ENCODE peak calls at places on chromosome 6, in five cellular contexts. I is AG20443, J is SK-N-DZ, T is astrocyte of the cerebellum, O is AG10803. Y is an unnamed sample.

GRCh38 chr6:43771858-43772570 is 2.0 kb downstream of the VEGFA start:
- DNase-seq in O (peak; percentile 56), T (no peak), I (peak; percentile 88), J (no peak), Y (peak; percentile 60)

GRCh38 chr6:110415297-110415916 is at the start of gene DDO:
- DNase-seq in T (peak; percentile 6), J (peak; percentile 28), I (peak; percentile 85), O (peak; percentile 20), Y (peak; percentile 96)

GRCh38 chr6:156719395-156719719 is 57.8 kb upstream of the ARID1B start:
- DNase-seq in O (no peak), T (no peak), J (no peak), I (no peak), Y (no peak)

GRCh38 chr6:3217286-3217685 is 10.2 kb downstream of the TUBB2B start:
- DNase-seq in I (no peak), J (no peak), O (no peak), T (no peak), Y (no peak)

GRCh38 chr6:28771401-28772267 is 152.2 kb downstream of the TRIM27 start:
- DNase-seq in I (no peak), J (no peak), O (no peak), T (no peak), Y (peak; percentile 62)

GRCh38 chr6:158414900-158415299 is 102.6 kb downstream of the TULP4 start:
- DNase-seq in I (no peak), J (no peak), T (peak; percentile 19), O (peak; percentile 42), Y (no peak)

GRCh38 chr6:159008656-159009288 is 8.8 kb upstream of the RSPH3 start:
- DNase-seq in I (peak; percentile 52), J (no peak), O (peak; percentile 26), T (no peak), Y (peak; percentile 61)

GRCh38 chr6:131807644-131808459 is at the start of gene ENPP1:
- DNase-seq in J (peak; percentile 39), O (peak; percentile 80), I (peak; percentile 92), T (no peak), Y (peak; percentile 69)

GRCh38 chr6:124433369-124434064 is 528.7 kb upstream of the RNF217 start:
- DNase-seq in T (no peak), I (no peak), J (no peak), O (no peak), Y (no peak)

GRCh38 chr6:138795809-138796469 is at the start of gene ECT2L:
- DNase-seq in I (peak; percentile 89), J (no peak), T (no peak), O (peak; percentile 43), Y (no peak)

GRCh38 chr6:110196874-110197273 is 16.6 kb downstream of the CDC40 start:
- DNase-seq in J (no peak), O (no peak), I (no peak), T (no peak), Y (no peak)

GRCh38 chr6:168699631-168700315 is 258.8 kb downstream of the SMOC2 start:
- DNase-seq in O (no peak), J (peak; percentile 47), T (peak; percentile 18), I (no peak), Y (peak; percentile 30)

Y was measured in cerebellar cortex.